ENCODE peak calls at places on chromosomes 12 and 14, in four cellular contexts. One of them, this sample, is unnamed. For H3K4me1, the result is how much of the 10 kb centered on the place peaks cover.

GRCh38 chr12:75954076-75954475 is 77.5 kb downstream of the PHLDA1 start:
- DNase-seq in K562: peak
- DNase-seq in HCT116: peak
- DNase-seq in DND-41: no peak
- DNase-seq in this sample: no peak

GRCh38 chr14:61454545-61454944 is 133.2 kb downstream of the PRKCH start:
- DNase-seq in K562: no peak
- DNase-seq in DND-41: no peak
- DNase-seq in HCT116: no peak
- DNase-seq in this sample: no peak

GRCh38 chr12:116365114-116365513 is 87.6 kb upstream of the MED13L start:
- DNase-seq in DND-41: no peak
- DNase-seq in K562: no peak
- DNase-seq in HCT116: no peak
- DNase-seq in this sample: no peak

GRCh38 chr12:90871697-90872096 is 83.3 kb downstream of the CCER1 start:
- DNase-seq in K562: no peak
- DNase-seq in DND-41: no peak
- DNase-seq in HCT116: no peak
- DNase-seq in this sample: no peak

GRCh38 chr14:70645892-70646291 is 4.2 kb downstream of the TTC9 start:
- DNase-seq in HCT116: no peak
- DNase-seq in K562: no peak
- DNase-seq in DND-41: no peak
- DNase-seq in this sample: no peak

GRCh38 chr14:89336338-89336737 is 80.7 kb downstream of the FOXN3 start:
- DNase-seq in HCT116: no peak
- DNase-seq in DND-41: no peak
- DNase-seq in K562: no peak
- DNase-seq in this sample: peak

GRCh38 chr14:102838531-102838930 is 61.3 kb downstream of the TRAF3 start:
- DNase-seq in K562: no peak
- DNase-seq in DND-41: no peak
- DNase-seq in HCT116: no peak
- DNase-seq in this sample: no peak

GRCh38 chr12:91355150-91356006 is 172.8 kb upstream of the DCN start:
- DNase-seq in K562: peak
- DNase-seq in HCT116: peak
- DNase-seq in DND-41: peak
- DNase-seq in this sample: peak

GRCh38 chr12:90543841-90544240 is 411.1 kb downstream of the CCER1 start:
- DNase-seq in K562: no peak
- DNase-seq in DND-41: no peak
- DNase-seq in HCT116: no peak
- DNase-seq in this sample: no peak

GRCh38 chr12:124008629-124009028 is 35.6 kb downstream of the ZNF664 start:
- DNase-seq in K562: no peak
- DNase-seq in DND-41: no peak
- DNase-seq in HCT116: no peak
- DNase-seq in this sample: no peak

GRCh38 chr14:102510616-102511520 is 1.3 kb upstream of the ANKRD9 start:
- DNase-seq in HCT116: no peak
- DNase-seq in DND-41: no peak
- DNase-seq in K562: peak
- DNase-seq in this sample: no peak

GRCh38 chr14:105153331-105153731 is 15.2 kb downstream of the JAG2 start:
- DNase-seq in K562: no peak
- DNase-seq in HCT116: no peak
- DNase-seq in DND-41: no peak
- DNase-seq in this sample: no peak

GRCh38 chr14:21940887-21941855 is 267.6 kb upstream of the OR4E1 start:
- DNase-seq in DND-41: peak
- DNase-seq in K562: peak
- DNase-seq in HCT116: peak
- DNase-seq in this sample: peak

GRCh38 chr12:52461693-52462092 is 9.7 kb upstream of the KRT6B start:
- DNase-seq in HCT116: no peak
- DNase-seq in K562: no peak
- DNase-seq in DND-41: no peak
- DNase-seq in this sample: peak

GRCh38 chr12:116794725-116795124 is 56.6 kb downstream of the RNFT2 start:
- DNase-seq in DND-41: no peak
- DNase-seq in HCT116: no peak
- DNase-seq in K562: no peak
- DNase-seq in this sample: no peak

GRCh38 chr12:114777052-114777451 is 93.1 kb upstream of the TBX3 start:
- DNase-seq in DND-41: no peak
- DNase-seq in HCT116: no peak
- DNase-seq in K562: no peak
- DNase-seq in this sample: no peak

GRCh38 chr14:50357124-50357523 is 39.6 kb downstream of the CDKL1 start:
- DNase-seq in K562: no peak
- DNase-seq in HCT116: no peak
- DNase-seq in DND-41: no peak
- DNase-seq in this sample: no peak

GRCh38 chr14:78704965-78705364 is 534.8 kb downstream of the NRXN3 start:
- DNase-seq in DND-41: no peak
- DNase-seq in K562: no peak
- DNase-seq in HCT116: no peak
- DNase-seq in this sample: no peak

GRCh38 chr12:4664111-4664510 is 15.2 kb downstream of the NDUFA9 start:
- DNase-seq in HCT116: no peak
- DNase-seq in K562: no peak
- DNase-seq in DND-41: no peak
- DNase-seq in this sample: no peak

GRCh38 chr14:95234426-95234825 is 77.1 kb upstream of the DICER1 start:
- DNase-seq in HCT116: no peak
- DNase-seq in DND-41: no peak
- DNase-seq in K562: no peak
- DNase-seq in this sample: peak

GRCh38 chr14:66109426-66109825 is 376.7 kb upstream of the CCDC196 start:
- DNase-seq in HCT116: no peak
- DNase-seq in K562: no peak
- DNase-seq in DND-41: no peak
- DNase-seq in this sample: no peak

GRCh38 chr14:75521415-75522199 is 662 bp upstream of the BATF start:
- DNase-seq in DND-41: peak
- DNase-seq in K562: no peak
- DNase-seq in HCT116: no peak
- DNase-seq in this sample: no peak

GRCh38 chr14:34302654-34303053 is 159.4 kb downstream of the SPTSSA start:
- DNase-seq in K562: no peak
- DNase-seq in DND-41: no peak
- DNase-seq in HCT116: no peak
- DNase-seq in this sample: no peak
- H3K27ac ChIP-seq in K562: no peak
- H3K27ac ChIP-seq in DND-41: no peak
- H3K27ac ChIP-seq in HCT116: no peak
- H3K27ac ChIP-seq in this sample: no peak

DNA sequence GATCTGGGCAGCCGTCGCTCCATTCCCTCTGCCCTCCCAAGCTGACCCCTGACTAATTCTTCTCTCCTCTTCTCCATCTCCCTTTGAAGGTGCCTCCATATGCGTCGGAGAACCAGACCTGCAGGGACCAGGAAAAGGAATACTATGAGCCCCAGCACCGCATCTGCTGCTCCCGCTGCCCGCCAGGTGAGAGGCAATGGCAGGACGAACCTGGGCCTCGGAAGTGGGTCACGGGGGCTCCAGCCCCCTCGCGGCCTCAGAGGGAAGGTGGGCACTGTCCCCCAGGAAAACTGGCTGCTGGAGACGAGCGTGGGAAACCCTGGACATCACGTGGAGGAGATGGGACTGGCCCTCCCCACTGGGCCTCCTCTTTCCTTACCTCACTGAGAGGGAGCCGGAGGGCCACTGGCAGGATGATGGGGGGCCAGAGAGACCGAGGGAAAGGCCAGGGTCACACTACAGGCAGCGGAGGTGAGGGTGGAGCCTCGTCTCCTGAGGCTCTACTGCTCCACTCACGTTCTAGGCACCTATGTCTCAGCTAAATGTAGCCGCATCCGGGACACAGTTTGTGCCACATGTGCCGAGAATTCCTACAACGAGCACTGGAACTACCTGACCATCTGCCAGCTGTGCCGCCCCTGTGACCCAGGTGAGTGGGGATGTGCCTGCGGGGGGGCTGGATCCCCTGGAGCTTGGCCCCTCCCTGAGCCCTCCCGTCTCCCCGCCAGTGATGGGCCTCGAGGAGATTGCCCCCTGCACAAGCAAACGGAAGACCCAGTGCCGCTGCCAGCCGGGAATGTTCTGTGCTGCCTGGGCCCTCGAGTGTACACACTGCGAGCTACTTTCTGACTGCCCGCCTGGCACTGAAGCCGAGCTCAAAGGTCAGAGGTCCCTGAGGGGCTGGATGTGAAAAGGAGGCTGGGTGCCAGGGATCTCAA is 806 bp downstream of the LTBR start:
- DNase-seq in HCT116: no peak
- DNase-seq in K562: peak
- DNase-seq in DND-41: no peak
- DNase-seq in this sample: no peak
- H3K9ac ChIP-seq in HCT116: peak
- H3K9ac ChIP-seq in K562: peak
- H3K9ac ChIP-seq in DND-41: no peak
- H3K9ac ChIP-seq in this sample: no peak

DNA sequence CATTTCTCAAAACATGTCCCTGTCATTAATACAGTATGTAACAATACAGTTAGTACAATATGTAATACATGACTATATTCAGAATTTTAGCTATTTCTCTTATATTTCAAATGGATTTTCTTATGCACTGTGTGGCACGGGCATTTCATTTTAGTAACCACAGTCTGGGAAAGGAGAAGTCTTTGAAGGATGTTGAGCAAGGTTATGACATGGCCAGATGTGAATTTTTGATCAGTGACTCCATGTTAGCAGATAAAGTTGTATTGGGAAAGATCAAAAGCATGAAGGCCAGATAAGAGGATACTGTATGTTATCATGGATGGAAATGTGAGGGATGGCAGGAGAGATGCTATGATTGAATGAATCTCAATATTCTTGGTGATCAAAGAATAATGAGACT is 285.2 kb downstream of the NAV3 start:
- DNase-seq in DND-41: no peak
- DNase-seq in HCT116: no peak
- DNase-seq in K562: no peak
- DNase-seq in this sample: no peak
- H3K4me1 ChIP-seq in DND-41: under half
- H3K4me1 ChIP-seq in HCT116: under half
- H3K4me1 ChIP-seq in K562: under half
- H3K4me1 ChIP-seq in this sample: under half

GRCh38 chr12:121085113-121085841 is 46.2 kb upstream of the OASL start:
- DNase-seq in K562: no peak
- DNase-seq in DND-41: no peak
- DNase-seq in HCT116: no peak
- DNase-seq in this sample: no peak

GRCh38 chr12:121086896-121087295 is 45.8 kb upstream of the P2RX7 start:
- DNase-seq in K562: no peak
- DNase-seq in DND-41: no peak
- DNase-seq in HCT116: no peak
- DNase-seq in this sample: no peak

GRCh38 chr12:121085842-121086353 is 46.8 kb upstream of the P2RX7 start:
- DNase-seq in HCT116: no peak
- DNase-seq in DND-41: no peak
- DNase-seq in K562: no peak
- DNase-seq in this sample: no peak

GRCh38 chr12:121080909-121081308 is 41.9 kb upstream of the OASL start:
- DNase-seq in K562: no peak
- DNase-seq in DND-41: no peak
- DNase-seq in HCT116: no peak
- DNase-seq in this sample: no peak

DNA sequence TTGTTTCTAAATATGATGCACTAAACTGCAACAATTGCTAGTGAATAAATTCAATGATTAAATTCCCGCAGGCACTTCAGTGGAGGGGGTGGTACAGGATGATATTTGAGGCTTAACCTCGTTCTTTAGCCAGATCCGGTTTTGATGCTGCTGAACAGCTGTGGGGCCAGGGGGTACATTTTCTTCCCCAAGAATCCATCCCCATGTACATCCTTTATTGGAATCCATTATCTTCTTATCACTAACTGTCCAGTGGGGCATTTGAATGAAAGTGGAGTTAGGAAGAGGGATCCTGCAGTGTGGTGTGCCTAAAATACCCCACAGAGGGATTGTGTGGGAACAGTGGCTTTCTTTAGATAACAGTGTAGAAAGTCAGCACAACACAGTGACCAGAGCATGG is 45.2 kb upstream of the OASL start:
- DNase-seq in HCT116: no peak
- DNase-seq in DND-41: no peak
- DNase-seq in K562: no peak
- DNase-seq in this sample: no peak
- H3K27ac ChIP-seq in HCT116: no peak
- H3K27ac ChIP-seq in DND-41: no peak
- H3K27ac ChIP-seq in K562: no peak
- H3K27ac ChIP-seq in this sample: no peak

GRCh38 chr12:108282160-108282559 is 57.0 kb downstream of the CMKLR1 start:
- DNase-seq in K562: no peak
- DNase-seq in HCT116: no peak
- DNase-seq in DND-41: no peak
- DNase-seq in this sample: no peak
- H3K9ac ChIP-seq in K562: no peak
- H3K9ac ChIP-seq in HCT116: no peak
- H3K9ac ChIP-seq in DND-41: no peak
- H3K9ac ChIP-seq in this sample: no peak

GRCh38 chr12:105227879-105228278 is 8.1 kb downstream of the APPL2 start:
- DNase-seq in HCT116: no peak
- DNase-seq in K562: no peak
- DNase-seq in DND-41: no peak
- DNase-seq in this sample: no peak
- H3K4me1 ChIP-seq in HCT116: under half
- H3K4me1 ChIP-seq in K562: under half
- H3K4me1 ChIP-seq in DND-41: under half
- H3K4me1 ChIP-seq in this sample: under half

GRCh38 chr14:22980672-22981089 is 1.7 kb downstream of the AJUBA start:
- DNase-seq in DND-41: peak
- DNase-seq in HCT116: no peak
- DNase-seq in K562: no peak
- DNase-seq in this sample: no peak
- H3K27ac ChIP-seq in DND-41: peak
- H3K27ac ChIP-seq in HCT116: peak
- H3K27ac ChIP-seq in K562: no peak
- H3K27ac ChIP-seq in this sample: no peak

DNA sequence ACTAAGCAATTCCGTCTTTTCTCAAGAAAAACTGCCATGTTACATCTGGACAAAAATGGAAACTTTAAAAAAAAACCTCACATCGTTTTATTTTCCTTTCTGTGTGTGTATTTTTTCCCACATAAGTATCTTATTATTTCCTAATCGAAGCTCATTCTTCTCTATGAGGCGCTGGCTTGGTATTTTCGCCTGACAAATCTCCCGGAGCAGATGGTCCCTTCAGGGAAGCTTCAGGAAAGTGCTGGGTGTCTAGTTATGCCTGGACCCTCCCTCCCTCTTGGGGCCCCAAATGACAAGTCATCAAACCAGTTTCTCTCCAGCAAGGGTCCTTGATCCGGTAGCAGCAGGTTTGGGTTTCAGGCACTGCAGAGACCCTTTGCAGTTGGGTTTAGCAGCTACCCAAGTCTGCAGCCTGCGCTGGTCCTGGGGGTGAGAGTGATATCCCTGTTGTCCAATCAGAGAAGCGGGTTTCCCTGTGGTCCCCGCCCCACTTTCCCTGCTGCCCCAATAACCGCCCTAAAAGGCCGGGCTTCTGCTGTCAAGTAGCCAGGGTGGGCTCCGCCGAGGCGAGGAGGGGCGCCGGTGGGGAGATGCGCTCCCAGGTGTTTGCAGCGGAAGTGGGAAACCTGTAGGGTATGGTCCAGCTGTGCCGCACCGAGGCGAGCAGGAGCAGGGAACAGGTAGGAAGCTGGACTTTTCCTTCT is at the start of gene CNTN1:
- DNase-seq in HCT116: peak
- DNase-seq in K562: peak
- DNase-seq in DND-41: no peak
- DNase-seq in this sample: no peak
- H3K9ac ChIP-seq in HCT116: no peak
- H3K9ac ChIP-seq in K562: no peak
- H3K9ac ChIP-seq in DND-41: no peak
- H3K9ac ChIP-seq in this sample: no peak